ENCODE peak calls at places on chromosomes 11 and 22, in five cellular contexts. O, Y, Q, U and E are unnamed samples.

GRCh38 chr11:113613619-113614018 is 92.5 kb downstream of the TMPRSS5 start:
- DNase-seq in O (no peak), Y (no peak), Q (peak; percentile 14), U (no peak), E (no peak)

GRCh38 chr11:43580735-43581369 is 99.7 kb upstream of the HSD17B12 start:
- DNase-seq in O (no peak), Y (peak; percentile 87), Q (peak; percentile 70), U (no peak), E (no peak)

GRCh38 chr11:63510360-63511130 is 4.7 kb downstream of the LGALS12 start:
- DNase-seq in O (no peak), Y (no peak), Q (no peak), U (no peak), E (peak; percentile 75)

GRCh38 chr11:80778432-80778831 is 1337.6 kb upstream of the TENM4 start:
- DNase-seq in O (no peak), Y (no peak), Q (no peak), U (no peak), E (no peak)

GRCh38 chr11:66465371-66466224 is 1.1 kb upstream of the PELI3 start:
- DNase-seq in O (no peak), Y (no peak), Q (no peak), U (no peak), E (no peak)

GRCh38 chr22:43263645-43264514 is 76.9 kb upstream of the TTLL12 start:
- DNase-seq in O (peak; percentile 42), Y (no peak), Q (no peak), U (peak; percentile 79), E (peak; percentile 89)

GRCh38 chr22:44671742-44672141 is 30.3 kb upstream of the PRR5 start:
- DNase-seq in O (no peak), Y (no peak), Q (no peak), U (peak; percentile 42), E (peak; percentile 86)

GRCh38 chr11:118785362-118785761 is 5.6 kb downstream of the DDX6 start:
- DNase-seq in O (no peak), Y (no peak), Q (no peak), U (no peak), E (peak; percentile 41)

GRCh38 chr22:29328055-29328454 is 12.6 kb upstream of the RASL10A start:
- DNase-seq in O (no peak), Y (no peak), Q (no peak), U (no peak), E (no peak)

GRCh38 chr22:37892566-37893338 is 13.3 kb upstream of the MICALL1 start:
- DNase-seq in O (peak; percentile 52), Y (no peak), Q (no peak), U (no peak), E (no peak)

GRCh38 chr11:134266440-134266839 is 9.7 kb upstream of the GLB1L3 start:
- DNase-seq in O (no peak), Y (no peak), Q (no peak), U (no peak), E (no peak)

GRCh38 chr11:20488352-20488751 is 100.8 kb downstream of the PRMT3 start:
- DNase-seq in O (no peak), Y (no peak), Q (no peak), U (no peak), E (no peak)

GRCh38 chr11:97683733-97684132 is 1293.9 kb downstream of the JRKL start:
- DNase-seq in O (no peak), Y (no peak), Q (peak; percentile 83), U (peak; percentile 56), E (peak; percentile 27)

GRCh38 chr11:9755561-9755960 is 91.7 kb downstream of the SWAP70 start:
- DNase-seq in O (no peak), Y (no peak), Q (no peak), U (no peak), E (peak; percentile 90)

GRCh38 chr11:1126491-1126926 is 31.2 kb upstream of the MUC5AC start:
- DNase-seq in O (no peak), Y (no peak), Q (no peak), U (no peak), E (no peak)

GRCh38 chr11:77819921-77820564 is 479 bp downstream of the RSF1 start:
- DNase-seq in O (peak; percentile 42), Y (no peak), Q (peak; percentile 83), U (peak; percentile 40), E (peak; percentile 47)

GRCh38 chr11:120912504-120912903 is 111.4 kb upstream of the TBCEL start:
- DNase-seq in O (no peak), Y (no peak), Q (peak; percentile 77), U (peak; percentile 21), E (peak; percentile 77)

GRCh38 chr11:88704505-88704904 is 361.3 kb downstream of the GRM5 start:
- DNase-seq in O (no peak), Y (no peak), Q (peak; percentile 43), U (peak; percentile 12), E (peak; percentile 4)

GRCh38 chr11:65310215-65310614 is 4.5 kb upstream of the CDC42EP2 start:
- DNase-seq in O (no peak), Y (no peak), Q (no peak), U (no peak), E (peak; percentile 43)

GRCh38 chr11:104333977-104334376 is 170.0 kb upstream of the PDGFD start:
- DNase-seq in O (no peak), Y (no peak), Q (peak; percentile 57), U (no peak), E (no peak)

GRCh38 chr11:104329043-104329442 is 165.1 kb upstream of the PDGFD start:
- DNase-seq in O (no peak), Y (no peak), Q (no peak), U (no peak), E (no peak)

GRCh38 chr11:104328514-104328912 is 164.6 kb upstream of the PDGFD start:
- DNase-seq in O (no peak), Y (no peak), Q (no peak), U (no peak), E (no peak)

GRCh38 chr11:104327864-104328513 is 164.0 kb upstream of the PDGFD start:
- DNase-seq in O (no peak), Y (no peak), Q (no peak), U (no peak), E (no peak)

GRCh38 chr11:104332110-104332509 is 168.2 kb upstream of the PDGFD start:
- DNase-seq in O (no peak), Y (no peak), Q (peak; percentile 85), U (no peak), E (peak; percentile 35)
- TF ChIP-seq CTCF in O (no peak), Y (no peak), Q (peak; percentile 96), U (peak; percentile 17), E (peak; percentile 64)

DNA sequence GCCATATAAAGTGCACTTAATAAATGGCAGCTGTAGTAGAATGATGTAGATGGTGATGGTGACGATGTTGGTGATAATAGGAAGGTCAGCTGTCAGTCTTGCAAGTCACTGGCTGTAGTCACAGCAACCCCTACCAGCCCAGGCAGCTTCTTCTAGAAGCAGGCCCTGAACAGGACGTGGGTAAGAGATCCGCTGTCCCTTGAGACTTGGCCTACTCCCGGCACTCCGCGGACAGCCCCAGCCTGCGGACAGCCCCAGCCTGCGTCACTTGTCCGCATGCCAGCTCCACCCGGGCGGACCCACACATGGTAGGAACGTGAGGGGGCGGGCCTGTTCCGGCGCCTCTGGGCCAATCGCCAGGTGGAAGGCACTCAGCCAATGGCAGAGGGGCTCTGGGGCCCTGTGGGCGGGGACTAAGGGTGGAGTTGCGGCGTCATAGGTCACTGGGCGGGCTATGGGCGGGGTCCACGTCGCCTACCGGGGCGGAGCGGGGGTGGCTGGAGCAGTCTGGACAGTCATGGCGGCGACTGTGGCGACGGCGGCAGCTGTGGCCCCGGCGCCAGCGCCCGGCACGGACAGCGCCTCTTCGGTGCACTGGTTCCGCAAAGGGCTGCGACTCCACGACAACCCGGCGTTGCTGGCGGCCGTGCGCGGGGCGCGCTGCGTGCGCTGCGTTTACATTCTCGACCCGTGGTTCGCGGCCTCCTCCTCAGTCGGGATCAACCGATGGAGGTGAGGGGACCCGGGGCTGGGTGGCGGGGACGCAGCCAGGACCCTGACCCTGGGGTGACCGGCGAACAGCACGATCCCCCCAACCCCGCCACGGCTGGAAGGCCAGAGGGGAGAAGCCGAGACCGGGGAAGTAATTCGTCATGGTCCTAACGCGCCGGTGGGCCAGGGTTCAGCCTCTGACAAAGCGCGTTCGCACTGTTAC is at the start of gene CRY2:
- DNase-seq in O (peak; percentile 100), Y (peak; percentile 100), Q (peak; percentile 99), U (peak; percentile 97), E (peak; percentile 99)
- TF ChIP-seq CTCF in O (no peak), Y (no peak), Q (no peak), U (no peak), E (no peak)

DNA sequence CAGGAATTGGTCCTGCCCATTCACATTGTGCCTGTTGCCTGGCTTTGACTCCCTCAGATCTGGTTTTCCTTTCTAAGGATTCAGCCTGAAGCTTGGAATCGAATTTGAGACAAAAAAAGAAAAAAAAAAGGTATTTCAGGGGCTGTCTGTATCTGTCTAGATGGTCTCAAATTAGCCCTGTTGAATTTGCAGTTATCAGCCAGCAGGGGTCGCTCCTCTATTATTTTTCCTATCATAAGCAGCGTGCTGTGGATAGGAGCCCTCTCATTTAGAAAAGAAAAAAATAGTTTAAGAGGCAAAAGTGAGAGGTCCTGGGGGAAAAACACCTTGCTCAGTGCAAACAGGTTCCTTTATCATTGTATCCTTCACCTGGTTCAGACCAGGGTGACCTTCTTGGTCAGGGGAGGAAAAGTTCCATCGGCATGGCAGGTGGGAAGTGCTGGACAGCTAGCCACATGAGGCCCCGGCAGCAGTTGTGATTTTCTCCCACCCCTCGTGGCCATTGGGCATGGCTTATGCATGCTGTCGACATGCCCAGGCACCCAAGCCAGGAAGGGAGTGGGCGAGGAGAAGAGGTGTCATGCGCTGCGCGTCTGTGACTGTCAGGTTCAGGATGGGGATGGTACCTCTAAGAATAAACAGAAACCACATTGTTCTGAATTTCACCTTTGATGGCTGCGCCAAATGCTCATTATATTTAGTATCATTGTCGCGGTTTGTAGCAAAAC is 13.1 kb downstream of the OR5AK2 start:
- DNase-seq in O (no peak), Y (no peak), Q (peak; percentile 39), U (peak; percentile 9), E (peak; percentile 12)
- TF ChIP-seq CTCF in O (no peak), Y (no peak), Q (peak; percentile 33), U (peak; percentile 48), E (peak; percentile 41)

GRCh38 chr22:35327690-35328471 is 28.2 kb downstream of the TOM1 start:
- DNase-seq in O (no peak), Y (no peak), Q (no peak), U (no peak), E (no peak)

GRCh38 chr22:35326854-35327562 is 27.3 kb downstream of the TOM1 start:
- DNase-seq in O (no peak), Y (no peak), Q (no peak), U (no peak), E (no peak)

GRCh38 chr22:35330258-35330861 is 30.7 kb downstream of the TOM1 start:
- DNase-seq in O (peak; percentile 89), Y (peak; percentile 95), Q (no peak), U (no peak), E (peak; percentile 87)

GRCh38 chr22:35328472-35328885 is 28.8 kb downstream of the TOM1 start:
- DNase-seq in O (no peak), Y (no peak), Q (no peak), U (no peak), E (no peak)

DNA sequence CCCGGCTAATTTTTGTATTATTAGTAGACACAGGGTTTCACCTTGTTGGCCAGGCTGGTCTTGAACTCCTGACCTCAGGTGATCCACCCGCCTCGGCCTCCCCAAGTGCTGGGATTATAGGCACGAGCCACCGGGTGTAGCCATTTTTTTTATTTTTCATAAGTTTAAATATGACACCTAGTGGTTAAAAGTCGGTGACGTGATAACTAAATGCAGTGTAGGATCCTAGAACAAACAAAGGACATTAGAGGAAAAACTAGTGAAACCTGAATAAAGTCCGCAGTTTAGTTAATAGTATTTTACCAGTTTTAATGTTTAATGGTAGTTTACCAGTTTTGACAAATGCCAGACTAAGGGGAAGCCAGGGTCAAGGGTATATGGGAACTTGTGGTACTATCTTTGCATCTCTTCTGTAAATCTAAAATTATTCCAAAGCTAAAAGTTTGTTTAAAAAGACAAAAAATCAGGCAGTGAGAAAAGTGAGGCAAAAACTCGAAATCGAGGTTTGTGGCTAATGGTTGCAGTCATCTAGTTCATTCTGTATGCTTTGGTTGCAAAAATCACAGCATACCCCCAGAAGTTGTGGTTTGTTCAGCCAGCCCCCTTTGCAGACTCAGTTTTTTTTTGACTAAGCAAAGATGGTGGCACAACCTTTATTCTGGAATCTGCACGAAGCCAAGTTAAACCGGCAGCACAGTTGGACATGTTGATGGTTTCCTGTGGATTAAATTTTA is 29.6 kb downstream of the TOM1 start:
- DNase-seq in O (no peak), Y (no peak), Q (no peak), U (no peak), E (no peak)
- TF ChIP-seq CTCF in O (no peak), Y (no peak), Q (no peak), U (no peak), E (no peak)